ENCODE peak calls at places on chromosomes 16 and 17, in seven cellular contexts. K is heart right ventricle; L is heart left ventricle; G is sigmoid colon; M is right cardiac atrium; E is CD8-positive, alpha-beta T cell; W is ascending aorta. O is an unnamed sample.

GRCh38 chr16:28304214-28304613 is 11.9 kb downstream of the SBK1 start:
- DNase-seq in K (peak), L (peak), G (no peak), M (no peak), E (peak), W (no peak), O (no peak)

GRCh38 chr17:2192367-2193028 is 111.1 kb downstream of the SMG6 start:
- DNase-seq in K (no peak), L (peak), G (no peak), M (peak), E (peak), W (no peak), O (peak)

GRCh38 chr16:15775209-15775608 is 81.6 kb downstream of the MYH11 start:
- DNase-seq in K (no peak), L (no peak), G (no peak), M (no peak), E (no peak), W (no peak), O (no peak)

GRCh38 chr16:81623365-81624102 is 155.6 kb upstream of the PLCG2 start:
- DNase-seq in K (no peak), L (no peak), G (no peak), M (no peak), E (peak), W (no peak), O (no peak)

GRCh38 chr17:54221499-54221898 is 398.8 kb downstream of the KIF2B start:
- DNase-seq in K (no peak), L (no peak), G (no peak), M (no peak), E (no peak), W (no peak), O (no peak)

GRCh38 chr16:30381351-30382041 is 865 bp downstream of the SEPTIN1 start:
- DNase-seq in K (no peak), L (peak), G (no peak), M (no peak), E (no peak), W (no peak), O (no peak)

GRCh38 chr17:59601130-59601529 is 18.6 kb upstream of the CLTC start:
- DNase-seq in K (no peak), L (no peak), G (no peak), M (no peak), E (no peak), W (no peak), O (no peak)

GRCh38 chr17:49509588-49509917 is 14.5 kb downstream of the NGFR start:
- DNase-seq in K (no peak), L (no peak), G (no peak), M (no peak), E (no peak), W (no peak), O (no peak)

GRCh38 chr17:50213026-50214015 is 11.9 kb upstream of the COL1A1 start:
- DNase-seq in K (no peak), L (no peak), G (no peak), M (no peak), E (peak), W (no peak), O (no peak)

GRCh38 chr17:50533720-50534148 is 1.2 kb downstream of the EPN3 start:
- DNase-seq in K (peak), L (peak), G (no peak), M (peak), E (no peak), W (no peak), O (no peak)

GRCh38 chr16:17544785-17545184 is 74.0 kb upstream of the XYLT1 start:
- DNase-seq in K (no peak), L (no peak), G (no peak), M (no peak), E (peak), W (no peak), O (no peak)

GRCh38 chr17:18319604-18320256 is 4.6 kb downstream of the SMCR8 start:
- DNase-seq in K (no peak), L (peak), G (peak), M (no peak), E (no peak), W (no peak), O (peak)

GRCh38 chr17:38352245-38353083 is 820 bp downstream of the SOCS7 start:
- DNase-seq in K (peak), L (peak), G (no peak), M (peak), E (peak), W (no peak), O (no peak)

GRCh38 chr16:70417661-70418060 is 21.2 kb downstream of the ST3GAL2 start:
- DNase-seq in K (no peak), L (no peak), G (no peak), M (no peak), E (no peak), W (no peak), O (no peak)

GRCh38 chr17:42438600-42439567 is 15.8 kb upstream of the CAVIN1 start:
- DNase-seq in K (no peak), L (no peak), G (no peak), M (no peak), E (peak), W (no peak), O (no peak)

GRCh38 chr16:75236736-75237397 is 14.6 kb downstream of the BCAR1 start:
- DNase-seq in K (no peak), L (no peak), G (no peak), M (no peak), E (no peak), W (no peak), O (no peak)

GRCh38 chr16:87203060-87203656 is 114.0 kb downstream of the C16orf95 start:
- DNase-seq in K (no peak), L (peak), G (no peak), M (peak), E (peak), W (no peak), O (no peak)

GRCh38 chr17:66511125-66511524 is 208.7 kb downstream of the PRKCA start:
- DNase-seq in K (no peak), L (no peak), G (no peak), M (no peak), E (no peak), W (no peak), O (no peak)

GRCh38 chr17:246851-247421 is 65.5 kb upstream of the DOC2B start:
- DNase-seq in K (no peak), L (peak), G (peak), M (peak), E (no peak), W (no peak), O (no peak)

GRCh38 chr17:46772013-46772878 is 46.2 kb downstream of the WNT3 start:
- DNase-seq in K (no peak), L (peak), G (no peak), M (peak), E (no peak), W (no peak), O (no peak)

GRCh38 chr17:44976198-44976597 is 8.1 kb upstream of the C1QL1 start:
- DNase-seq in K (no peak), L (no peak), G (no peak), M (no peak), E (no peak), W (no peak), O (no peak)

GRCh38 chr17:50565559-50566350 is 5.2 kb downstream of the CACNA1G start:
- DNase-seq in K (no peak), L (no peak), G (no peak), M (peak), E (no peak), W (no peak), O (no peak)

GRCh38 chr17:15954222-15954621 is 9.3 kb downstream of the ADORA2B start:
- DNase-seq in K (no peak), L (no peak), G (peak), M (no peak), E (no peak), W (no peak), O (peak)

GRCh38 chr17:75182319-75182568 is 515 bp downstream of the SUMO2 start:
- DNase-seq in K (no peak), L (no peak), G (no peak), M (no peak), E (no peak), W (no peak), O (no peak)

GRCh38 chr17:75181608-75182318 is 996 bp downstream of the SUMO2 start:
- DNase-seq in K (peak), L (no peak), G (no peak), M (peak), E (peak), W (no peak), O (no peak)

GRCh38 chr17:75181110-75181509 is 1.6 kb downstream of the SUMO2 start:
- DNase-seq in K (no peak), L (no peak), G (no peak), M (no peak), E (no peak), W (no peak), O (no peak)

GRCh38 chr17:75183999-75184884 is 1.5 kb upstream of the SUMO2 start:
- DNase-seq in K (no peak), L (no peak), G (peak), M (no peak), E (no peak), W (no peak), O (no peak)

GRCh38 chr17:75182569-75183436 is at the start of gene SUMO2:
- DNase-seq in K (peak), L (peak), G (peak), M (peak), E (peak), W (peak), O (peak)
- H3K27ac ChIP-seq in K (peak), L (peak), G (peak), M (peak), E (peak), W (peak), O (peak)

DNA sequence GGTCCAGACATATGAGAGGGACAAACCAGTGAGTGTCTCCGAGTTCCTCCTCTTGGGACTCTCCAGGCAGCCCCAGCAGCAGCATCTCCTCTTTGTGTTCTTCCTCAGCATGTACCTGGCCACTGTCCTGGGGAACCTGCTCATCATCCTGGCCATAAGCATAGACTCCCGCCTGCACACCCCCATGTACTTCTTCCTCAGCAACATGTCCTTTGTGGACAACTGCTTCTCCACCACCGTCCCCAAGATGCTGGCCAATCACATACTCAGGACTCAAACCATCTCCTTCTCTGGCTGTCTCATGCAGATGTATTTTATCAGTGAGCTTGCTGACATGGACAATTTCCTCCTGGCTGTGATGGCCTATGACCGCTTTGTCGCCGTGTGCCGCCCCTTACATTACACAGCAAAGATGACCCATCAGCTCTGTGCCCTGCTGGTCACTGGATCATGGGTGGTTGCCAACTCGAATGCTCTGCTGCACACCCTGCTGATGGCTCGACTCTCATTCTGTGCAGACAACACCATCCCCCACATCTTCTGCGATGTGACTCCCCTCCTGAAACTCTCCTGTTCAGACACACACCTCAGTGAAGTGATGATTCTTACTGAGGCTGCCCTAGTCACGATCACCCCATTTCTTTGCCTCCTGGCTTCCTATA is 19.2 kb downstream of the ZNF200 start:
- DNase-seq in K (no peak), L (no peak), G (no peak), M (no peak), E (peak), W (no peak), O (no peak)
- H3K27ac ChIP-seq in K (no peak), L (no peak), G (no peak), M (no peak), E (peak), W (no peak), O (no peak)

GRCh38 chr17:40417609-40418427 is at the start of gene TOP2A:
- DNase-seq in K (peak), L (peak), G (peak), M (peak), E (peak), W (peak), O (peak)
- H3K27ac ChIP-seq in K (no peak), L (peak), G (peak), M (peak), E (peak), W (peak), O (no peak)

DNA sequence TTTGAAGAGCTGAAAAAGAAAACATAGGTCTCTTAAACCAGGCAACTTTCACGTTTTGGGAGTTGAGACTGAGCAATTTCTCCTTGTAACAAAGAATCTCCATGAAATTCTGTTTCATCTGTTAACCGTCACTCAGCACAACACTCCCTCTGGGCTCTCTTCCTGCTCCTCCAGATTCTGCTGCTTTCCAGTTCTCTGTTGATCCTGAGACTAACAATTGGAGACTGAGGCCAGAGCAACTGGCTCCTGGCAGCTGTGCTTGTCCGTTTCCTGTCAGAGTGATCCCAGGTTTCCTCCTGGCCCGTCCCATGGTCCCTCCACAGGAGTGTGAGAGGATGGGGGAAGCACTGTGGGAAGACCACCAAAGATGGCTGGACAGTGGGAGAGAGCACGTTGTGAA is 32.5 kb downstream of the IST1 start:
- DNase-seq in K (no peak), L (peak), G (no peak), M (peak), E (no peak), W (no peak), O (no peak)
- H3K27ac ChIP-seq in K (peak), L (peak), G (peak), M (peak), E (no peak), W (peak), O (no peak)

GRCh38 chr17:75647061-75647460 is 13.8 kb downstream of the SMIM5 start:
- DNase-seq in K (no peak), L (no peak), G (peak), M (no peak), E (no peak), W (no peak), O (no peak)

GRCh38 chr17:75647921-75648320 is 14.7 kb downstream of the SMIM5 start:
- DNase-seq in K (no peak), L (no peak), G (no peak), M (no peak), E (no peak), W (no peak), O (no peak)

GRCh38 chr17:75645889-75646625 is 12.8 kb downstream of the SMIM5 start:
- DNase-seq in K (no peak), L (no peak), G (peak), M (peak), E (peak), W (peak), O (peak)

GRCh38 chr17:75645501-75645888 is 12.3 kb downstream of the SMIM5 start:
- DNase-seq in K (no peak), L (no peak), G (peak), M (no peak), E (no peak), W (peak), O (peak)

GRCh38 chr17:75646626-75646968 is 13.4 kb downstream of the SMIM5 start:
- DNase-seq in K (no peak), L (no peak), G (no peak), M (no peak), E (no peak), W (no peak), O (no peak)
- H3K27ac ChIP-seq in K (no peak), L (no peak), G (peak), M (no peak), E (no peak), W (no peak), O (peak)

O was measured in epithelial cell of prostate.